ENCODE peak calls at places on chromosomes 5 and 9, in nine cellular contexts. T is left cardiac atrium; R is stimulated activated CD8-positive, alpha-beta memory T cell treated with anti-CD3 and anti-CD28 coated beads, Interleukin-7, amount 100 ng/mL, for 24 hours; Q is kidney tubule cell; K is CD8-positive, alpha-beta T cell; N is activated naive CD4-positive, alpha-beta T cell treated with anti-CD3 and anti-CD28 coated beads, Interleukin-2, amount 10 ng/mL, durations not matched to agents 7 days and 5 days; U is bronchial epithelial cell; Y is central memory CD4-positive, alpha-beta T cell; O is substantia nigra. P is an unnamed sample.

GRCh38 chr9:11158063-11158462 is 545.3 kb upstream of the PTPRD start:
- DNase-seq in T (no peak), R (no peak), Q (no peak), K (no peak), N (no peak), U (no peak), Y (no peak), O (no peak), P (no peak)

GRCh38 chr5:84272776-84273516 is 111.7 kb downstream of the EDIL3 start:
- DNase-seq in T (no peak), R (no peak), Q (no peak), K (no peak), N (no peak), U (no peak), Y (no peak), O (no peak), P (no peak)

GRCh38 chr9:105054488-105054887 is 126.5 kb upstream of the ABCA1 start:
- DNase-seq in T (no peak), R (no peak), Q (peak; percentile 82), K (no peak), N (no peak), U (peak; percentile 85), Y (no peak), O (no peak), P (no peak)

GRCh38 chr5:16304846-16305245 is 125.3 kb upstream of the MARCHF11 start:
- DNase-seq in T (no peak), R (no peak), Q (no peak), K (no peak), N (no peak), U (no peak), Y (no peak), O (no peak), P (no peak)

GRCh38 chr9:116298249-116298648 is 144.7 kb downstream of the PAPPA start:
- DNase-seq in T (no peak), R (no peak), Q (no peak), K (no peak), N (no peak), U (no peak), Y (no peak), O (no peak), P (no peak)

GRCh38 chr5:149325166-149325735 is 20.0 kb upstream of the GRPEL2 start:
- DNase-seq in T (no peak), R (no peak), Q (no peak), K (no peak), N (no peak), U (peak; percentile 91), Y (no peak), O (no peak), P (no peak)

GRCh38 chr9:131048820-131049219 is 39.8 kb downstream of the LAMC3 start:
- DNase-seq in T (no peak), R (no peak), Q (no peak), K (no peak), N (no peak), U (no peak), Y (no peak), O (no peak), P (peak; percentile 41)

GRCh38 chr9:128340691-128341434 is 536 bp downstream of the SLC27A4 start:
- DNase-seq in T (no peak), R (no peak), Q (no peak), K (no peak), N (no peak), U (no peak), Y (no peak), O (peak; percentile 26), P (peak; percentile 75)

GRCh38 chr9:70081120-70081495 is 37.5 kb downstream of the MAMDC2 start:
- DNase-seq in T (no peak), R (no peak), Q (peak; percentile 82), K (no peak), N (no peak), U (peak; percentile 53), Y (no peak), O (no peak), P (no peak)

GRCh38 chr5:10691826-10692785 is 68.9 kb downstream of the DAP start:
- DNase-seq in T (no peak), R (no peak), Q (peak; percentile 66), K (no peak), N (no peak), U (no peak), Y (no peak), O (no peak), P (no peak)

GRCh38 chr5:133041910-133042309 is 9.9 kb upstream of the HSPA4 start:
- DNase-seq in T (no peak), R (no peak), Q (peak; percentile 46), K (no peak), N (no peak), U (peak; percentile 75), Y (no peak), O (no peak), P (no peak)

GRCh38 chr5:65263291-65263690 is 218.4 kb downstream of the ADAMTS6 start:
- DNase-seq in T (no peak), R (no peak), Q (no peak), K (no peak), N (no peak), U (no peak), Y (no peak), O (no peak), P (no peak)

GRCh38 chr5:120465281-120465961 is 1.3 kb downstream of the PRR16 start:
- DNase-seq in T (peak; percentile 27), R (no peak), Q (no peak), K (no peak), N (no peak), U (no peak), Y (no peak), O (peak; percentile 11), P (peak; percentile 71)

GRCh38 chr9:87579761-87580626 is 82.3 kb downstream of the DAPK1 start:
- DNase-seq in T (no peak), R (no peak), Q (peak; percentile 66), K (no peak), N (no peak), U (no peak), Y (no peak), O (no peak), P (no peak)

GRCh38 chr5:36369092-36369737 is 67.5 kb upstream of the RANBP3L start:
- DNase-seq in T (no peak), R (no peak), Q (no peak), K (no peak), N (no peak), U (peak; percentile 78), Y (no peak), O (no peak), P (no peak)

GRCh38 chr5:90473321-90474234 is 993 bp downstream of the MBLAC2 start:
- DNase-seq in T (peak; percentile 61), R (peak; percentile 1), Q (peak; percentile 48), K (peak; percentile 28), N (peak; percentile 52), U (peak; percentile 28), Y (peak; percentile 10), O (peak; percentile 67), P (no peak)

GRCh38 chr5:23440703-23441102 is 66.7 kb upstream of the PRDM9 start:
- DNase-seq in T (no peak), R (no peak), Q (no peak), K (no peak), N (no peak), U (peak; percentile 44), Y (no peak), O (no peak), P (no peak)

GRCh38 chr5:100757618-100758017 is 145.5 kb downstream of the ST8SIA4 start:
- DNase-seq in T (no peak), R (no peak), Q (no peak), K (no peak), N (no peak), U (no peak), Y (no peak), O (no peak), P (no peak)

GRCh38 chr9:22210262-22210661 is 201.2 kb upstream of the CDKN2B start:
- DNase-seq in T (no peak), R (no peak), Q (peak; percentile 53), K (no peak), N (no peak), U (peak; percentile 73), Y (no peak), O (no peak), P (no peak)

GRCh38 chr9:124007157-124007460 is 4.5 kb upstream of the LHX2 start:
- DNase-seq in T (no peak), R (no peak), Q (no peak), K (no peak), N (no peak), U (peak; percentile 19), Y (no peak), O (no peak), P (no peak)

GRCh38 chr9:25677301-25678146 is 720 bp downstream of the TUSC1 start:
- DNase-seq in T (peak; percentile 92), R (no peak), Q (peak; percentile 91), K (no peak), N (peak; percentile 23), U (peak; percentile 58), Y (no peak), O (peak; percentile 82), P (peak; percentile 94)

GRCh38 chr5:124602925-124603650 is 143.4 kb downstream of the ZNF608 start:
- DNase-seq in T (no peak), R (no peak), Q (peak; percentile 53), K (no peak), N (no peak), U (peak; percentile 29), Y (no peak), O (no peak), P (no peak)

GRCh38 chr5:133939668-133940067 is 28.8 kb downstream of the C5orf15 start:
- DNase-seq in T (no peak), R (no peak), Q (no peak), K (no peak), N (no peak), U (no peak), Y (no peak), O (no peak), P (no peak)

GRCh38 chr5:104179057-104179456 is 616.5 kb upstream of the NUDT12 start:
- DNase-seq in T (peak; percentile 29), R (no peak), Q (peak; percentile 64), K (no peak), N (no peak), U (peak; percentile 55), Y (no peak), O (peak; percentile 50), P (no peak)

GRCh38 chr5:1948663-1949191 is 66.0 kb upstream of the IRX4 start:
- DNase-seq in T (peak; percentile 76), R (no peak), Q (no peak), K (no peak), N (no peak), U (peak; percentile 13), Y (no peak), O (no peak), P (peak; percentile 79)

P was measured in Right ventricle myocardium inferior.